ENCODE peak calls at places on chromosome 16, in ten cellular contexts. I, F, C, M, L, T, N, J, A and Y are unnamed samples.

GRCh38 chr16:84973776-84974523 is 37.4 kb downstream of the ZDHHC7 start:
- DNase-seq in I (no peak), F (no peak), C (no peak), M (no peak), L (no peak), T (no peak), N (no peak), J (no peak), A (no peak), Y (no peak)

GRCh38 chr16:31502981-31503380 is 5.2 kb downstream of the RUSF1 start:
- DNase-seq in I (no peak), F (no peak), C (no peak), M (no peak), L (no peak), T (no peak), N (no peak), J (no peak), A (no peak), Y (no peak)

GRCh38 chr16:369866-370436 is 387 bp downstream of the MRPL28 start:
- DNase-seq in I (no peak), F (no peak), C (no peak), M (peak), L (no peak), T (no peak), N (no peak), J (no peak), A (no peak), Y (no peak)

GRCh38 chr16:26594666-26595065 is 472.1 kb upstream of the C16orf82 start:
- DNase-seq in I (no peak), F (no peak), C (no peak), M (no peak), L (no peak), T (no peak), N (no peak), J (no peak), A (no peak), Y (no peak)

GRCh38 chr16:81511371-81511770 is 66.8 kb downstream of the CMIP start:
- DNase-seq in I (no peak), F (no peak), C (no peak), M (no peak), L (peak), T (no peak), N (peak), J (no peak), A (no peak), Y (no peak)

GRCh38 chr16:24315343-24315742 is 59.2 kb downstream of the CACNG3 start:
- DNase-seq in I (no peak), F (no peak), C (no peak), M (no peak), L (no peak), T (no peak), N (no peak), J (no peak), A (no peak), Y (no peak)

GRCh38 chr16:1545044-1545736 is 11.7 kb downstream of the TMEM204 start:
- DNase-seq in I (no peak), F (no peak), C (no peak), M (no peak), L (no peak), T (no peak), N (no peak), J (no peak), A (peak), Y (no peak)

GRCh38 chr16:68478526-68479249 is 30.4 kb upstream of the SMPD3 start:
- DNase-seq in I (no peak), F (no peak), C (peak), M (no peak), L (no peak), T (no peak), N (peak), J (no peak), A (no peak), Y (no peak)

GRCh38 chr16:637081-638018 is 1.2 kb upstream of the METTL26 start:
- DNase-seq in I (peak), F (peak), C (peak), M (peak), L (peak), T (peak), N (peak), J (peak), A (peak), Y (peak)

GRCh38 chr16:379183-379960 is 2.4 kb downstream of the PGAP6 start:
- DNase-seq in I (no peak), F (no peak), C (no peak), M (peak), L (no peak), T (no peak), N (peak), J (no peak), A (no peak), Y (no peak)

GRCh38 chr16:76335187-76335974 is 58.2 kb downstream of the CNTNAP4 start:
- DNase-seq in I (no peak), F (no peak), C (no peak), M (no peak), L (no peak), T (no peak), N (no peak), J (no peak), A (no peak), Y (peak)

GRCh38 chr16:26139884-26140283 is 448.1 kb downstream of the HS3ST4 start:
- DNase-seq in I (no peak), F (no peak), C (no peak), M (no peak), L (no peak), T (no peak), N (no peak), J (no peak), A (no peak), Y (no peak)

GRCh38 chr16:719815-720506 is 985 bp upstream of the ANTKMT start:
- DNase-seq in I (no peak), F (no peak), C (peak), M (no peak), L (peak), T (no peak), N (no peak), J (no peak), A (no peak), Y (peak)

GRCh38 chr16:59973966-59974365 is 1239.8 kb upstream of the GOT2 start:
- DNase-seq in I (no peak), F (no peak), C (no peak), M (no peak), L (no peak), T (no peak), N (no peak), J (no peak), A (no peak), Y (no peak)

GRCh38 chr16:65876200-65876498 is 490.3 kb upstream of the CDH5 start:
- DNase-seq in I (no peak), F (no peak), C (no peak), M (no peak), L (no peak), T (no peak), N (no peak), J (no peak), A (no peak), Y (no peak)

GRCh38 chr16:59330030-59330670 is 596.0 kb upstream of the GOT2 start:
- DNase-seq in I (no peak), F (no peak), C (no peak), M (no peak), L (no peak), T (no peak), N (no peak), J (no peak), A (no peak), Y (no peak)

GRCh38 chr16:75005697-75006096 is 6.9 kb downstream of the ZNRF1 start:
- DNase-seq in I (no peak), F (no peak), C (no peak), M (no peak), L (no peak), T (no peak), N (no peak), J (no peak), A (no peak), Y (no peak)

GRCh38 chr16:24539850-24540484 is 601 bp downstream of the RBBP6 start:
- DNase-seq in I (peak), F (peak), C (no peak), M (peak), L (peak), T (no peak), N (peak), J (peak), A (peak), Y (peak)

DNA sequence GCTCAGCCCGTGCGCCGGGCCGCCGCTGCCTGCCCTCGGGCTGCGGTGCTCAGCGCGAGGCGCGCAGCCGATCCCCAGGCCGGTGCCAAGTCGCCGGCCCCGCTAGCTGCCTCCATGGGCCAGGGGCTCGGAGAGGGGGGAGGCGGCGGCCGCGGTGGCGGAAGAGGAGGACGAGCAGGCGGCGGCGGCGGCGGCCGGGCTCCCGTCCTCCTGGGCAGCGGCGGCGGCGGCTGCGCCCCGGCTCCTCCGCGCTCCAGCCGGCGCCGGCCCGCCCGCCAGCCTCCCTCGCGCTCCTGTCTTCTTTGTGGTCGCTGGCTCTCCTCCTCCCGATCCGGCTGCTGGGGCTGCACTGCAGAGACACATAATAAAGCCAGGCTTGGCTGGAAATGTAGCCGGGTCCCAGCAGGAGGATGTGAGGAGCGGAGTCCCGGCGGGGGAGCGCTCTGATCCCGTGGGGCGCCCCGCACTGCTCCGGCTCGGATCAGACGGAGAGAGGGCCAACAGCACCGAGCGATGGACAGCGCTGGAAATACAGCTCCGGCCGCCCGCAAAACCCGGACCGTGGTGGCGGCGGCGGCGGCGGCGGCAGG is 924 bp upstream of the ZNF423 start:
- DNase-seq in I (peak), F (no peak), C (peak), M (peak), L (peak), T (no peak), N (peak), J (peak), A (peak), Y (peak)
- TF ChIP-seq POLR2A in I (no peak), F (no peak), C (no peak), M (no peak), L (no peak), T (no peak), N (no peak), J (no peak), A (no peak), Y (no peak)

GRCh38 chr16:30000768-30001631 is 5.0 kb downstream of the INO80E start:
- DNase-seq in I (no peak), F (no peak), C (no peak), M (no peak), L (no peak), T (no peak), N (no peak), J (no peak), A (no peak), Y (no peak)
- TF ChIP-seq POLR2A in I (no peak), F (no peak), C (no peak), M (no peak), L (no peak), T (no peak), N (no peak), J (no peak), A (no peak), Y (no peak)

GRCh38 chr16:89921131-89921698 is 1.9 kb upstream of the TUBB3 start:
- DNase-seq in I (no peak), F (no peak), C (peak), M (no peak), L (no peak), T (no peak), N (no peak), J (no peak), A (no peak), Y (no peak)

GRCh38 chr16:89922477-89922883 is 662 bp upstream of the TUBB3 start:
- DNase-seq in I (peak), F (no peak), C (peak), M (peak), L (peak), T (peak), N (no peak), J (peak), A (peak), Y (peak)

GRCh38 chr16:89922884-89923639 is at the start of gene TUBB3:
- DNase-seq in I (no peak), F (peak), C (peak), M (peak), L (peak), T (no peak), N (no peak), J (peak), A (peak), Y (peak)

GRCh38 chr16:89920723-89921122 is 2.1 kb downstream of the MC1R start:
- DNase-seq in I (no peak), F (no peak), C (peak), M (no peak), L (no peak), T (no peak), N (no peak), J (no peak), A (no peak), Y (no peak)

GRCh38 chr16:89921699-89922476 is 1.3 kb upstream of the TUBB3 start:
- DNase-seq in I (peak), F (no peak), C (peak), M (peak), L (peak), T (no peak), N (no peak), J (peak), A (peak), Y (peak)
- TF ChIP-seq POLR2A in I (no peak), F (no peak), C (no peak), M (no peak), L (peak), T (no peak), N (peak), J (no peak), A (peak), Y (no peak)

DNA sequence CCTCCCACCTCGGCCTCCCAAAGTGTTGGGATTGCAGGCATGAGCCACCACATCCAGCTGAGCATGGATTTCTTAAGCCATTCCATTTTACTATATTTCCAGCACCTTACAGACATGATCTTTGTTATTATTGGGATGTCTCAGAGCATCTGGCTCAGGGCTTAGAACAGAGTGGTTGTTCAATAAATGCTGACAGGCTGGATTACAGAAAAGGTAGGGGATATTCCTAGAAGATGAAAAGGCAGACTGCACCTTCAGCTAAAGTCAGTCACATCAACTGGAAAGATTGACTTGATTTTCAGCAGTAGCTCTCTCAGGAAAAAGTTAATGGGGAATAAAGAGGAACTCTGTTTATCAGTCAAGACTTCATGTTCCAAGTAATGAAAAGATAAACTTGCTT is 360.3 kb upstream of the ERCC4 start:
- DNase-seq in I (no peak), F (no peak), C (no peak), M (no peak), L (no peak), T (no peak), N (no peak), J (no peak), A (no peak), Y (no peak)
- TF ChIP-seq POLR2A in I (no peak), F (no peak), C (no peak), M (no peak), L (no peak), T (no peak), N (no peak), J (no peak), A (no peak), Y (no peak)

DNA sequence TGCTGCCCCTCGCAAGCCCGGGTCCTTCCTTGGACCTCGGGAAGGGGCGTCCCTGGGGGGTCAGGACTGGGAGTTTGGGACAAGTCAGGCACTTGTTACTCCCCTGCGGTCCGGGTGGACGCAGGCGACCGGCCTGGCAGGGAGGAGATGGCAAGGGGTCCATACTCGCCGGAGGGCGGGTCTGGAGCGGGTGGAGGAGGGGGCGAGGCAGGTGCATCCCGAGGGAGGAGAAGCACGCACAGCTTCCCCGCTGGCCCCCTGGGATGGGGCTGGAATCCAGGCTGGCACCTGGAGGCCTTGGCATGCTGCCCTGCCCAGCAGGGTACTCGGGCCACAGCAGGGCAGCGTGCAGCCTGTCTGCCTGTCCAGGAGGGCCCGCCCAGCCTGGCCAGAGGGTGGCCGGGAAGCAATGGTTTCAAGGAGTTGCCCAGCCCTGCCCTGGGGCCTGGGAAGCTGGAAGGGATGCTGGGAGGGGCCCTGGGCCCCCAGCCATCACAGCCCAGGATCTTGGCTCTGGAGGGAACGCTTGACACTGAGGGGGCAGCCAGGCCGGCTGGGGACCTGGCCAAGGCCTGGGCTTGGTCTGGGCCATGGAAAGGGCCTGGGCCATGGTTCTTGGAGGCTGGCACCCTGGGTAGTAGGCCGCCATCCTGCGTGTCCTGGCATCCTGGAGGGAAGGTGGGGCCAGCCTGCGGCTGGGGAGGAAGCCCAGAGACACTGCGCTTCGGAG is 1.0 kb downstream of the GLIS2 start:
- DNase-seq in I (no peak), F (no peak), C (no peak), M (peak), L (peak), T (no peak), N (peak), J (no peak), A (peak), Y (no peak)
- TF ChIP-seq POLR2A in I (no peak), F (no peak), C (no peak), M (no peak), L (no peak), T (no peak), N (no peak), J (no peak), A (peak), Y (no peak)

GRCh38 chr16:56788435-56788834 is 58.5 kb downstream of the NUP93 start:
- DNase-seq in I (no peak), F (no peak), C (no peak), M (no peak), L (no peak), T (no peak), N (no peak), J (no peak), A (no peak), Y (no peak)

GRCh38 chr16:56787185-56787584 is 57.3 kb downstream of the NUP93 start:
- DNase-seq in I (no peak), F (no peak), C (no peak), M (no peak), L (no peak), T (no peak), N (no peak), J (no peak), A (no peak), Y (no peak)

GRCh38 chr16:56793504-56793903 is 63.6 kb downstream of the NUP93 start:
- DNase-seq in I (no peak), F (no peak), C (peak), M (no peak), L (peak), T (no peak), N (no peak), J (no peak), A (no peak), Y (peak)

GRCh38 chr16:56792960-56793359 is 63.0 kb downstream of the NUP93 start:
- DNase-seq in I (no peak), F (no peak), C (no peak), M (no peak), L (no peak), T (no peak), N (no peak), J (no peak), A (no peak), Y (no peak)

DNA sequence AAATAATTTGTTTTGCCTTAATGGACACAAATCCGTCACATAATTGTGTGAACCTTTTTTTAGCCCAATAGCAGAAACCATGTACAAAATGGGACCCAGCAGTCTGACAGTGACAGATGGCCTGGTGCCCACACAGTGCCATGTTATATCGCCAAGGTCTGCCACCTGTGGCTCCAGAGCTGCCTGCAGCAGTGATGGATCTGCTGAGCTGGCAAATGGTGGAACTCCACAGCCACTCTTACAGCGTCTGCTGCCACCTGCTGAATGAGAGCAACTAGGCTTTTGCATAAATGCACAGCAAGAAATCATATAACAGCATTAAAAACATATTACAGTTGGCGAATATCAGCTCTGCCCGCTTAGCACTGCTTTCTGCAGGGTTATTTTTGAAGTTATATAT is 59.4 kb downstream of the NUP93 start:
- DNase-seq in I (peak), F (no peak), C (peak), M (peak), L (peak), T (peak), N (no peak), J (peak), A (peak), Y (peak)
- TF ChIP-seq POLR2A in I (no peak), F (no peak), C (no peak), M (no peak), L (no peak), T (no peak), N (no peak), J (no peak), A (no peak), Y (no peak)

GRCh38 chr16:27841911-27842310 is 221.6 kb downstream of the GSG1L start:
- DNase-seq in I (no peak), F (no peak), C (no peak), M (no peak), L (no peak), T (no peak), N (no peak), J (no peak), A (no peak), Y (no peak)

GRCh38 chr16:27840311-27841060 is 223.0 kb downstream of the GSG1L start:
- DNase-seq in I (no peak), F (no peak), C (no peak), M (no peak), L (no peak), T (no peak), N (no peak), J (no peak), A (no peak), Y (no peak)

GRCh38 chr16:27839419-27839818 is 224.1 kb downstream of the GSG1L start:
- DNase-seq in I (no peak), F (no peak), C (no peak), M (no peak), L (no peak), T (no peak), N (no peak), J (no peak), A (no peak), Y (no peak)

GRCh38 chr16:27843800-27844199 is 219.7 kb downstream of the GSG1L start:
- DNase-seq in I (no peak), F (no peak), C (no peak), M (no peak), L (no peak), T (no peak), N (no peak), J (no peak), A (no peak), Y (no peak)

GRCh38 chr16:27841061-27841801 is 222.3 kb downstream of the GSG1L start:
- DNase-seq in I (no peak), F (no peak), C (no peak), M (no peak), L (no peak), T (no peak), N (no peak), J (no peak), A (no peak), Y (no peak)
- TF ChIP-seq POLR2A in I (no peak), F (no peak), C (no peak), M (no peak), L (no peak), T (no peak), N (no peak), J (no peak), A (no peak), Y (no peak)

GRCh38 chr16:83701494-83701893 is 106.3 kb upstream of the HSBP1 start:
- DNase-seq in I (no peak), F (no peak), C (peak), M (no peak), L (peak), T (no peak), N (no peak), J (peak), A (no peak), Y (peak)
- TF ChIP-seq POLR2A in I (no peak), F (no peak), C (no peak), M (no peak), L (no peak), T (no peak), N (no peak), J (no peak), A (no peak), Y (no peak)